ENCODE peak calls at places on chromosomes 4 and X, in five cellular contexts. J, C, V, A and H are unnamed samples.

GRCh38 chr4:155666701-155667537 is at the start of gene GUCY1A1:
- DNase-seq in A (no peak), C (peak), V (peak), J (no peak), H (no peak)

GRCh38 chr4:95362066-95362465 is 186.7 kb downstream of the UNC5C start:
- DNase-seq in A (no peak), J (no peak), V (no peak), C (no peak), H (no peak)

GRCh38 chr4:1370321-1371124 is 23.5 kb downstream of the UVSSA start:
- DNase-seq in C (peak), J (no peak), V (no peak), A (no peak), H (no peak)

GRCh38 chrX:53265771-53266170 is 15.6 kb downstream of the IQSEC2 start:
- DNase-seq in V (no peak), J (no peak), C (no peak), A (no peak), H (no peak)

GRCh38 chr4:143882892-143883291 is 22.5 kb downstream of the GYPE start:
- DNase-seq in V (no peak), C (no peak), A (no peak), J (no peak), H (no peak)

GRCh38 chr4:73620115-73620792 is at the start of gene RASSF6:
- DNase-seq in A (no peak), C (no peak), V (peak), J (peak), H (no peak)

GRCh38 chr4:16686195-16686594 is 212.2 kb downstream of the LDB2 start:
- DNase-seq in J (no peak), C (no peak), A (no peak), V (no peak), H (peak)

GRCh38 chr4:151931563-151931962 is 170.8 kb upstream of the GATB start:
- DNase-seq in A (no peak), V (peak), J (no peak), C (no peak), H (no peak)

GRCh38 chrX:21723097-21723496 is 34.8 kb downstream of the SMPX start:
- DNase-seq in V (no peak), C (no peak), A (no peak), J (no peak), H (no peak)

GRCh38 chr4:180296036-180296599 is 1947.1 kb upstream of the TENM3 start:
- DNase-seq in V (no peak), J (no peak), C (no peak), A (no peak), H (no peak)

GRCh38 chrX:154516655-154517100 is 646 bp upstream of the FAM3A start:
- DNase-seq in V (no peak), C (no peak), A (no peak), J (no peak), H (no peak)

GRCh38 chrX:115898382-115899001 is 272.1 kb upstream of the AGTR2 start:
- DNase-seq in C (no peak), A (peak), J (no peak), V (peak), H (no peak)

GRCh38 chrX:9341305-9342201 is 123.3 kb upstream of the TBL1X start:
- DNase-seq in A (no peak), C (peak), J (peak), V (no peak), H (no peak)

GRCh38 chrX:40140706-40141499 is 43.1 kb upstream of the BCOR start:
- DNase-seq in C (no peak), J (no peak), A (no peak), V (no peak), H (no peak)

GRCh38 chr4:124899997-124900396 is 187.5 kb upstream of the ANKRD50 start:
- DNase-seq in A (no peak), C (no peak), J (no peak), V (no peak), H (no peak)

GRCh38 chrX:97267376-97267775 is 383.7 kb downstream of the RPA4 start:
- DNase-seq in A (no peak), V (no peak), C (no peak), J (no peak), H (no peak)

GRCh38 chr4:17786567-17786966 is 5.1 kb upstream of the FAM184B start:
- DNase-seq in V (no peak), C (no peak), A (no peak), J (no peak), H (no peak)

GRCh38 chr4:40840985-40841571 is 91.3 kb downstream of the NSUN7 start:
- DNase-seq in J (peak), V (peak), A (peak), C (peak), H (peak)

GRCh38 chrX:150358651-150359050 is 4.5 kb upstream of the MAMLD1 start:
- DNase-seq in C (no peak), V (no peak), J (no peak), A (no peak), H (no peak)

GRCh38 chrX:39519566-39520301 is 578.0 kb downstream of the BCOR start:
- DNase-seq in J (no peak), C (no peak), A (no peak), V (no peak), H (no peak)

GRCh38 chr4:135316266-135316779 is 1114.7 kb upstream of the PABPC4L start:
- DNase-seq in A (no peak), V (no peak), J (no peak), C (no peak), H (no peak)

GRCh38 chr4:183422962-183423653 is 21.3 kb upstream of the CDKN2AIP start:
- DNase-seq in J (no peak), A (no peak), V (no peak), C (no peak), H (peak)

GRCh38 chr4:153488719-153489384 is 22.7 kb downstream of the TMEM131L start:
- DNase-seq in V (no peak), C (peak), A (no peak), J (peak), H (no peak)

GRCh38 chr4:16269742-16270522 is 43.7 kb upstream of the TAPT1 start:
- DNase-seq in A (no peak), J (no peak), V (no peak), C (no peak), H (no peak)

GRCh38 chrX:120144178-120144844 is 14.1 kb upstream of the RHOXF2 start:
- DNase-seq in C (no peak), A (no peak), V (peak), J (no peak), H (no peak)

GRCh38 chr4:170093978-170094377 is 4.2 kb upstream of the AADAT start:
- DNase-seq in V (no peak), J (no peak), A (no peak), C (no peak), H (no peak)

GRCh38 chr4:40924096-40924792 is 174.5 kb downstream of the NSUN7 start:
- DNase-seq in A (peak), J (peak), C (peak), V (peak), H (peak)

GRCh38 chr4:20354120-20354519 is 102.4 kb downstream of the SLIT2 start:
- DNase-seq in C (no peak), V (peak), A (no peak), J (no peak), H (no peak)

GRCh38 chrX:150848914-150849365 is 49.5 kb downstream of the CD99L2 start:
- DNase-seq in C (no peak), V (peak), A (peak), J (no peak), H (no peak)

GRCh38 chr4:187128971-187129370 is 405.3 kb upstream of the FAT1 start:
- DNase-seq in A (no peak), J (no peak), V (no peak), C (no peak), H (no peak)

GRCh38 chrX:150854856-150855255 is 43.6 kb downstream of the CD99L2 start:
- DNase-seq in C (no peak), A (peak), J (no peak), V (no peak), H (no peak)

GRCh38 chrX:74242050-74242449 is 61.9 kb upstream of the ZCCHC13 start:
- DNase-seq in A (no peak), C (no peak), J (no peak), V (no peak), H (no peak)

GRCh38 chr4:23878912-23879732 is 10.7 kb downstream of the PPARGC1A start:
- DNase-seq in A (no peak), V (no peak), C (no peak), J (no peak), H (no peak)

GRCh38 chr4:17567267-17567666 is 9.7 kb upstream of the LAP3 start:
- DNase-seq in J (no peak), V (no peak), C (no peak), A (no peak), H (no peak)

GRCh38 chrX:16862829-16863228 is 7.3 kb downstream of the RBBP7 start:
- DNase-seq in A (no peak), V (no peak), C (no peak), J (no peak), H (no peak)

GRCh38 chr4:108762559-108763225 is at the start of gene ETNPPL:
- DNase-seq in C (peak), J (peak), A (no peak), V (no peak), H (no peak)

GRCh38 chrX:107448625-107449468 is 605 bp upstream of the FRMPD3 start:
- DNase-seq in J (no peak), C (no peak), A (peak), V (no peak), H (no peak)

GRCh38 chr4:34258176-34258575 is 1986.1 kb downstream of the ARAP2 start:
- DNase-seq in J (no peak), C (no peak), V (no peak), A (no peak), H (peak)